ENCODE peak calls at places on chromosomes 13 and 19, in seven cellular contexts. Y is left lung; Q is dorsolateral prefrontal cortex; M is AG04450; T is HCT116; D is CD8-positive, alpha-beta T cell; G is left ventricle myocardium inferior. N is an unnamed sample.

GRCh38 chr13:100674363-100674847 is at the start of gene TMTC4:
- DNase-seq in Y (no peak), Q (no peak), M (no peak), T (no peak), D (peak; percentile 8), G (no peak), N (no peak)

GRCh38 chr19:54431255-54431838 is 16.1 kb downstream of the TTYH1 start:
- DNase-seq in Y (no peak), Q (peak; percentile 49), M (no peak), T (peak; percentile 48), D (no peak), G (peak; percentile 56), N (no peak)

GRCh38 chr13:72029981-72030380 is 163.0 kb upstream of the DACH1 start:
- DNase-seq in Y (no peak), Q (no peak), M (no peak), T (no peak), D (no peak), G (no peak), N (no peak)

GRCh38 chr13:43316997-43317396 is 293.6 kb downstream of the DNAJC15 start:
- DNase-seq in Y (no peak), Q (no peak), M (no peak), T (no peak), D (no peak), G (no peak), N (peak; percentile 63)

GRCh38 chr19:29768166-29768565 is 43.6 kb upstream of the CCNE1 start:
- DNase-seq in Y (no peak), Q (no peak), M (no peak), T (no peak), D (no peak), G (no peak), N (no peak)

GRCh38 chr13:33763021-33763420 is 54.9 kb upstream of the RFC3 start:
- DNase-seq in Y (no peak), Q (no peak), M (no peak), T (no peak), D (no peak), G (no peak), N (no peak)

GRCh38 chr19:42207767-42208259 is 9.7 kb downstream of the DEDD2 start:
- DNase-seq in Y (peak; percentile 57), Q (no peak), M (peak; percentile 49), T (no peak), D (no peak), G (no peak), N (no peak)

GRCh38 chr19:41699231-41699967 is 9.0 kb upstream of the CEACAM5 start:
- DNase-seq in Y (no peak), Q (no peak), M (no peak), T (no peak), D (no peak), G (no peak), N (no peak)

GRCh38 chr13:95660981-95661581 is 15.9 kb upstream of the DNAJC3 start:
- DNase-seq in Y (no peak), Q (no peak), M (no peak), T (peak; percentile 28), D (no peak), G (no peak), N (no peak)

GRCh38 chr13:51067376-51068125 is 43.5 kb downstream of the C13orf42 start:
- DNase-seq in Y (no peak), Q (no peak), M (no peak), T (no peak), D (no peak), G (no peak), N (no peak)

GRCh38 chr13:35791191-35791902 is 314.9 kb upstream of the MAB21L1 start:
- DNase-seq in Y (no peak), Q (no peak), M (no peak), T (no peak), D (no peak), G (no peak), N (no peak)

GRCh38 chr19:45952691-45953505 is 20.8 kb downstream of the NOVA2 start:
- DNase-seq in Y (no peak), Q (no peak), M (peak; percentile 18), T (no peak), D (peak; percentile 12), G (peak; percentile 40), N (no peak)

GRCh38 chr13:68976287-68976686 is 1131.3 kb upstream of the ATXN8OS start:
- DNase-seq in Y (no peak), Q (no peak), M (no peak), T (no peak), D (no peak), G (no peak), N (no peak)

GRCh38 chr13:76795701-76796695 is 90.2 kb downstream of the KCTD12 start:
- DNase-seq in Y (no peak), Q (no peak), M (no peak), T (no peak), D (no peak), G (no peak), N (no peak)

GRCh38 chr19:28468701-28469459 is 744.1 kb downstream of the UQCRFS1 start:
- DNase-seq in Y (peak; percentile 40), Q (no peak), M (no peak), T (no peak), D (peak; percentile 7), G (no peak), N (no peak)

GRCh38 chr19:48329167-48329891 is 4.0 kb downstream of the EMP3 start:
- DNase-seq in Y (no peak), Q (no peak), M (no peak), T (no peak), D (peak; percentile 19), G (no peak), N (no peak)

GRCh38 chr19:29260477-29261317 is 47.7 kb upstream of the UQCRFS1 start:
- DNase-seq in Y (no peak), Q (peak; percentile 26), M (no peak), T (peak; percentile 36), D (no peak), G (no peak), N (no peak)

GRCh38 chr13:72998012-72998411 is 60.8 kb upstream of the KLF5 start:
- DNase-seq in Y (no peak), Q (no peak), M (no peak), T (no peak), D (no peak), G (no peak), N (no peak)

GRCh38 chr19:54172764-54173699 is at the start of gene TMC4:
- DNase-seq in Y (peak; percentile 75), Q (no peak), M (no peak), T (peak; percentile 63), D (no peak), G (no peak), N (no peak)

GRCh38 chr13:69468624-69469023 is 639.0 kb upstream of the ATXN8OS start:
- DNase-seq in Y (no peak), Q (no peak), M (no peak), T (no peak), D (no peak), G (no peak), N (no peak)

GRCh38 chr19:31963741-31964140 is 381.7 kb upstream of the ZNF507 start:
- DNase-seq in Y (no peak), Q (no peak), M (no peak), T (no peak), D (no peak), G (peak; percentile 22), N (no peak)

GRCh38 chr19:55175117-55175867 is 4.8 kb downstream of the SYT5 start:
- DNase-seq in Y (no peak), Q (no peak), M (no peak), T (no peak), D (no peak), G (no peak), N (no peak)

GRCh38 chr19:46173886-46174475 is 25.9 kb downstream of the IGFL2 start:
- DNase-seq in Y (no peak), Q (no peak), M (no peak), T (no peak), D (no peak), G (no peak), N (no peak)

GRCh38 chr19:30367421-30367820 is 4.8 kb upstream of the ZNF536 start:
- DNase-seq in Y (no peak), Q (no peak), M (no peak), T (no peak), D (no peak), G (no peak), N (no peak)

GRCh38 chr19:4930664-4931063 is 21.4 kb downstream of the UHRF1 start:
- DNase-seq in Y (no peak), Q (no peak), M (no peak), T (no peak), D (no peak), G (no peak), N (no peak)

GRCh38 chr13:105538346-105538745 is 997.1 kb downstream of the EFNB2 start:
- DNase-seq in Y (no peak), Q (no peak), M (no peak), T (no peak), D (no peak), G (no peak), N (no peak)
- H3K27ac ChIP-seq in Y (no peak overlapping the region), Q (no peak overlapping the region), M (no peak overlapping the region), T (no peak overlapping the region), D (no peak overlapping the region), G (no peak overlapping the region), N (no peak overlapping the region)

DNA sequence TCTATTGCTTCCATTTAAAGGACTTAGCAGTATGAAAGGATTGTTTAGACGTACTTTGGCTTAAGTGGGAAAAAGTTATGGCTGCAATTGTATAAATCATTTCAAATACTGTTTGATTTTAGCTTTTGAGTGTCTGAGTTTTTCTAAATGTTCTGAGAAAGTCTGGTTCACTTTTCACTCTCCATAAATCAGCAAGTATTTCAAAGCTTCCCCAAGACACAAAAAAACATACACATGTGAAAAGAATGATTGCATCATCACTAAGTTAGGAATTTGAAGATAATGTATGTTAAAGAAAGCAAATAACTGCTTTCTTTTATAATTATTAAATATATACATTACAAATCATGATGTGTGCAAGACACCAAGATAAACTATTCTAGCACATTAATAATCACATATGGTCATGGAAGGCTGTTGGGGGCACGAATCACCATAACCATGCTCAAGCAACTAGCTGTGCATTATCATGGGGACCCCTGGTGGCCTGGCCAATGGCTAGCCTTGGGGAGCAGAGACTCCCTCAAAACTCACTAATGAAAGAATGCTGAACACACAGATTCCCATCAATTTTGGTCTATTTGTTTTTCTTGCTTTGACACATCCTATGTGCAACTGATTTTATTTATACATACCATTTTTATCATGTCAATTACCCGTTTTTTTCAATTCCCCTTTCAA is 111.1 kb downstream of the MIPEP start:
- DNase-seq in Y (no peak), Q (no peak), M (no peak), T (no peak), D (no peak), G (no peak), N (no peak)
- TF ChIP-seq CTCF in Y (no peak), Q (no peak), M (peak; percentile 58), T (no peak), D (no peak), G (peak; percentile 41), N (no peak)

GRCh38 chr13:110416131-110416584 is 109.1 kb downstream of the COL4A2 start:
- DNase-seq in Y (no peak), Q (no peak), M (no peak), T (no peak), D (no peak), G (no peak), N (no peak)
- H3K27ac ChIP-seq in Y (peak overlapping the region; percentile 21), Q (peak overlapping the region; percentile 53), M (no peak overlapping the region), T (no peak overlapping the region), D (no peak overlapping the region), G (peak overlapping the region; percentile 88), N (peak overlapping the region; percentile 93)

GRCh38 chr19:10858204-10858828 is 10.1 kb downstream of the C19orf38 start:
- DNase-seq in Y (no peak), Q (no peak), M (no peak), T (no peak), D (no peak), G (no peak), N (no peak)
- TF ChIP-seq CTCF in Y (peak; percentile 23), Q (peak; percentile 40), M (peak; percentile 86), T (peak; percentile 99), D (peak; percentile 61), G (peak; percentile 58), N (peak; percentile 55)